ENCODE peak calls at places on chromosome 7, in nine cellular contexts. E is upper lobe of left lung, M is thyroid gland, N is body of pancreas, G is stomach, J is suprapubic skin, H is HCT116, Y is IMR-90, F is H1. W is an unnamed sample. For H3K36me3, the result is how much of the 10 kb centered on the place peaks cover.

GRCh38 chr7:45574521-45575500 is 643 bp downstream of the ADCY1 start:
- DNase-seq in J (peak), M (peak), G (peak), F (peak), N (peak), H (no peak), Y (peak), E (peak), W (no peak)

GRCh38 chr7:149147730-149148653 is 739 bp downstream of the ZNF398 start:
- DNase-seq in E (peak), J (peak), N (peak), Y (peak), G (peak), M (peak), F (peak), H (no peak), W (peak)

GRCh38 chr7:48298779-48299178 is 127.5 kb downstream of the ABCA13 start:
- DNase-seq in Y (peak), E (no peak), H (no peak), F (no peak), J (no peak), M (no peak), N (no peak), G (no peak), W (no peak)

GRCh38 chr7:33108931-33109757 is at the start of gene RP9:
- DNase-seq in N (peak), J (peak), F (peak), G (peak), M (peak), H (peak), Y (peak), E (peak), W (peak)

GRCh38 chr7:128874140-128875031 is 11.7 kb downstream of the ATP6V1F start:
- DNase-seq in E (peak), F (no peak), G (no peak), H (no peak), J (peak), N (no peak), M (no peak), Y (no peak), W (peak)

GRCh38 chr7:49660976-49661375 is 112.5 kb upstream of the VWC2 start:
- DNase-seq in N (no peak), M (no peak), F (no peak), E (peak), H (no peak), Y (no peak), J (no peak), G (no peak), W (no peak)

GRCh38 chr7:150425670-150426069 is 24.8 kb upstream of the GIMAP8 start:
- DNase-seq in G (no peak), M (no peak), J (no peak), N (no peak), Y (no peak), H (no peak), E (no peak), F (no peak), W (no peak)

GRCh38 chr7:41287559-41288335 is 415.1 kb downstream of the INHBA start:
- DNase-seq in E (no peak), Y (no peak), H (no peak), M (no peak), N (no peak), F (no peak), J (no peak), G (no peak), W (no peak)

GRCh38 chr7:151137841-151138540 is 29.5 kb downstream of the GBX1 start:
- DNase-seq in H (no peak), J (peak), F (no peak), G (no peak), M (peak), Y (no peak), N (no peak), E (no peak), W (no peak)

GRCh38 chr7:98867271-98867701 is 2.5 kb downstream of the TMEM130 start:
- DNase-seq in H (no peak), N (peak), E (peak), M (peak), G (no peak), J (no peak), F (no peak), Y (peak), W (no peak)

GRCh38 chr7:801940-802364 is 30.3 kb upstream of the SUN1 start:
- DNase-seq in Y (no peak), G (peak), F (no peak), E (peak), H (no peak), M (peak), N (peak), J (no peak), W (no peak)

GRCh38 chr7:7765422-7765821 is 47.0 kb upstream of the RPA3 start:
- DNase-seq in H (no peak), G (no peak), E (no peak), F (no peak), J (no peak), M (no peak), Y (no peak), N (no peak), W (no peak)

GRCh38 chr7:157694389-157694665 is 357.5 kb downstream of the DNAJB6 start:
- DNase-seq in M (no peak), N (no peak), G (no peak), Y (no peak), J (peak), H (no peak), E (no peak), F (no peak), W (no peak)

GRCh38 chr7:100957832-100958421 is 8.6 kb downstream of the MUC3A start:
- DNase-seq in G (no peak), H (no peak), E (no peak), F (no peak), N (no peak), Y (peak), J (no peak), M (no peak), W (no peak)

GRCh38 chr7:22885824-22886255 is 63.2 kb upstream of the TOMM7 start:
- DNase-seq in H (no peak), N (no peak), G (no peak), J (no peak), F (no peak), Y (peak), E (no peak), M (no peak), W (no peak)

GRCh38 chr7:159145544-159145891 is 851 bp upstream of the VIPR2 start:
- DNase-seq in J (no peak), Y (no peak), F (no peak), G (no peak), H (no peak), N (no peak), M (no peak), E (peak), W (no peak)

GRCh38 chr7:85201209-85201608 is 14.4 kb upstream of the SEMA3D start:
- DNase-seq in N (no peak), G (no peak), E (no peak), J (no peak), F (no peak), H (no peak), M (no peak), Y (no peak), W (no peak)

GRCh38 chr7:92813390-92814024 is 22.9 kb downstream of the CDK6 start:
- DNase-seq in H (no peak), F (no peak), M (no peak), G (no peak), Y (peak), N (no peak), J (no peak), E (no peak), W (no peak)

GRCh38 chr7:126213876-126214275 is 1038.9 kb downstream of the GRM8 start:
- DNase-seq in M (no peak), G (no peak), N (no peak), F (no peak), E (no peak), Y (no peak), J (no peak), H (no peak), W (no peak)

GRCh38 chr7:105298439-105298894 is 90.3 kb downstream of the SRPK2 start:
- DNase-seq in N (no peak), G (no peak), J (no peak), F (no peak), M (no peak), H (no peak), E (no peak), Y (no peak), W (no peak)

GRCh38 chr7:35185908-35186731 is 67.8 kb downstream of the TBX20 start:
- DNase-seq in H (no peak), J (no peak), G (no peak), E (peak), N (peak), F (peak), M (peak), Y (peak), W (peak)

GRCh38 chr7:69598487-69599148 is 343 bp downstream of the AUTS2 start:
- DNase-seq in N (no peak), F (no peak), E (no peak), J (no peak), M (no peak), H (no peak), Y (no peak), G (no peak), W (peak)

GRCh38 chr7:47518827-47519226 is 63.1 kb downstream of the TNS3 start:
- DNase-seq in F (no peak), H (no peak), E (no peak), M (no peak), N (no peak), G (no peak), Y (peak), J (no peak), W (peak)

GRCh38 chr7:143367972-143368371 is 5.5 kb upstream of the FAM131B start:
- DNase-seq in J (no peak), N (peak), F (no peak), G (peak), M (no peak), H (peak), Y (no peak), E (no peak), W (no peak)

GRCh38 chr7:148447221-148447845 is 143.2 kb upstream of the C7orf33 start:
- DNase-seq in H (no peak), M (no peak), F (no peak), Y (no peak), E (no peak), J (no peak), G (no peak), N (no peak), W (no peak)

GRCh38 chr7:30971440-30971839 is 7.7 kb downstream of the GHRHR start:
- DNase-seq in H (no peak), F (no peak), J (peak), M (no peak), G (no peak), E (no peak), Y (no peak), N (no peak), W (no peak)

GRCh38 chr7:155340071-155340531 is 42.4 kb downstream of the INSIG1 start:
- DNase-seq in F (peak), Y (no peak), M (no peak), N (no peak), H (no peak), E (no peak), G (no peak), J (no peak), W (no peak)

GRCh38 chr7:33773053-33773452 is 132.3 kb upstream of the BMPER start:
- DNase-seq in F (no peak), G (no peak), H (no peak), Y (peak), N (no peak), M (no peak), J (no peak), E (no peak), W (no peak)

GRCh38 chr7:17369686-17370426 is 71.4 kb downstream of the AHR start:
- DNase-seq in M (no peak), N (no peak), E (no peak), F (no peak), Y (peak), H (no peak), G (no peak), J (no peak), W (no peak)

GRCh38 chr7:73758581-73759138 is 11.4 kb downstream of the CLDN3 start:
- DNase-seq in J (no peak), G (no peak), M (peak), H (no peak), F (no peak), E (no peak), N (peak), Y (no peak), W (peak)

GRCh38 chr7:45923290-45923689 is 2.2 kb upstream of the IGFBP3 start:
- DNase-seq in M (peak), J (no peak), G (peak), E (peak), F (peak), H (no peak), Y (peak), N (peak), W (peak)

GRCh38 chr7:48708635-48709034 is 215.7 kb upstream of the CDC14C start:
- DNase-seq in E (no peak), F (peak), J (no peak), G (no peak), M (no peak), N (no peak), Y (no peak), H (no peak), W (no peak)

GRCh38 chr7:151735186-151735853 is 141.6 kb downstream of the PRKAG2 start:
- DNase-seq in N (no peak), Y (no peak), E (no peak), J (no peak), G (no peak), M (no peak), H (no peak), F (no peak), W (no peak)

GRCh38 chr7:65731562-65732035 is 141.3 kb upstream of the VKORC1L1 start:
- DNase-seq in M (peak), F (peak), J (no peak), E (peak), G (peak), Y (no peak), H (no peak), N (peak), W (no peak)

GRCh38 chr7:121831320-121831719 is 41.6 kb upstream of the PTPRZ1 start:
- DNase-seq in H (no peak), Y (no peak), M (no peak), E (no peak), F (no peak), N (no peak), G (no peak), J (no peak), W (no peak)

GRCh38 chr7:137944168-137944567 is 57.7 kb downstream of the CREB3L2 start:
- DNase-seq in M (no peak), Y (peak), H (no peak), N (no peak), J (no peak), E (no peak), F (no peak), G (no peak), W (no peak)

GRCh38 chr7:15068324-15068723 is 165.8 kb upstream of the DGKB start:
- DNase-seq in J (no peak), F (no peak), G (no peak), E (no peak), M (no peak), Y (no peak), N (no peak), H (no peak), W (no peak)

GRCh38 chr7:79268730-79269129 is 184.7 kb downstream of the MAGI2 start:
- DNase-seq in F (no peak), H (no peak), N (no peak), Y (no peak), J (no peak), E (no peak), G (no peak), M (no peak), W (no peak)

GRCh38 chr7:51265066-51265907 is 51.3 kb downstream of the COBL start:
- DNase-seq in E (peak), J (no peak), F (peak), H (no peak), Y (no peak), M (no peak), G (no peak), N (peak), W (no peak)

GRCh38 chr7:43650457-43651052 is 67.6 kb downstream of the STK17A start:
- DNase-seq in G (no peak), N (no peak), H (no peak), J (no peak), M (no peak), Y (peak), E (no peak), F (no peak), W (peak)

GRCh38 chr7:5678295-5679046 is 103.0 kb downstream of the RNF216 start:
- DNase-seq in M (no peak), H (no peak), N (no peak), E (no peak), F (no peak), J (no peak), Y (no peak), G (no peak), W (no peak)

GRCh38 chr7:5681423-5681822 is 100.0 kb downstream of the RNF216 start:
- DNase-seq in M (no peak), E (no peak), J (no peak), G (no peak), Y (no peak), H (no peak), N (no peak), F (no peak), W (no peak)

GRCh38 chr7:5679047-5679740 is 102.3 kb downstream of the RNF216 start:
- DNase-seq in J (no peak), N (no peak), H (no peak), G (no peak), Y (no peak), F (no peak), E (peak), M (no peak), W (no peak)

GRCh38 chr7:5681979-5682546 is 99.4 kb downstream of the RNF216 start:
- DNase-seq in N (no peak), M (no peak), F (no peak), J (no peak), Y (no peak), H (no peak), E (no peak), G (no peak), W (no peak)

DNA sequence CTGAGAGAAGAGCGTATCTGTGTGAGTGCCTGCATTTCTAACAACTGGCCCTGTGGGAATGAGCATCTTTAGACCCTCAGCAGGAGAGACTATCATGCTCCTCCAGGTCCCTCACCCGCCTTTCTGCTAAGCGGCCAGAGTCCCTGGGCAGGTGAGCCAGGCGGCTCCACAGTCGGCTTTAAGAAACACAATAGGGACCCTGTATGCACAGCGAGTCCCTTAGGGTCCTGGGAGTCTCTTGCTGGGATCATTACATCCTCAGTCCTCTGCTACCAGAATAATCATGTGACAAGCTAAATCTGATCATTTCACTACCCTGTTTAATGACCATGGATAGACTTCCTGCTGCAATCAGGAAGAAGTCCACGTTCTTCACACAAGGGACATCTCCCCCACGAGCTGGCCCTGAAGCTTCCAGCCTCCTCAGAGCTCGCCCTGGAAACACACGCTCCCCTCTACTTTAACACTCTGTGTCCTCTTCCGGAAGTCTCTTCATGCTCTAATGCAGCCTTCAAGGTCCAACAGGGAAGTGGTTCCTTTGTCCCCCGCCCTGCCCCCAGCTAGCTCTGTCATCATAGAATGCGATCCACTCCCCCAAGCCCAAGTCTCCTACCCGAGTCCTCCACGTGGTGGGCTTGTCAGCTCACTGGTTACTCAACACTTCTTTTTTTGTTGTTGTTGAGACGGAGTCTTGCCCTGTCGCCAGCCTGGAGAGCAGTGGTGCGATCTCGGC is 101.6 kb downstream of the RNF216 start:
- DNase-seq in H (no peak), M (no peak), F (no peak), N (peak), E (no peak), G (no peak), J (no peak), Y (no peak), W (peak)
- TF ChIP-seq POLR2A in H (no peak), M (no peak), F (no peak), N (no peak), E (no peak), G (no peak), J (no peak), Y (no peak), W (no peak)

DNA sequence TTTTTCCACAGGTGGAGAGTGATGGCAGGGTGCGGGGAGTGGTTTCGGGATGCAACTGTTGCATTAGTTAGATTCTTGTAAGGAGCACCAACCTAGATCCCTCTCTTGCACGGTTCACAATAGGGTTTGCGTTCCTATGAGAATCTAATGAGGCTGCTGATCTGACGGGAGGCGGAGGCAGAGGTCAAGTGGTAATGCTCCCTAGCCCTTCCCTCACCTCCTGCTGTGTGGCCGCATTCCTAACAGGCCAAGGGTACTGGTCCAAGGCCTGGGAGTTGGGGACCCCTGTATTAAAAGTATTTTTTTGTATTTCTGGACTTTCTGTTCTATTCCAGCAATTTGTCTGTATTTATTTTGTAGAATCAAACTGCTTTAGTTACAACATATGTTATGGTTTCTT is 7.2 kb downstream of the CBLL1 start:
- DNase-seq in G (no peak), J (no peak), Y (no peak), H (no peak), E (no peak), N (no peak), F (no peak), M (no peak), W (no peak)
- H3K36me3 ChIP-seq in G (under half), J (half or more), Y (under half), H (under half), E (under half), N (under half), F (under half), M (under half), W (half or more)

GRCh38 chr7:111853231-111853990 is 291.1 kb upstream of the IMMP2L start:
- DNase-seq in G (no peak), H (no peak), N (no peak), J (no peak), Y (no peak), M (no peak), E (no peak), F (no peak), W (no peak)
- TF ChIP-seq CTCF in G (no peak), H (no peak), N (no peak), J (no peak), Y (peak), M (no peak), E (no peak), F (peak), W (no peak)

DNA sequence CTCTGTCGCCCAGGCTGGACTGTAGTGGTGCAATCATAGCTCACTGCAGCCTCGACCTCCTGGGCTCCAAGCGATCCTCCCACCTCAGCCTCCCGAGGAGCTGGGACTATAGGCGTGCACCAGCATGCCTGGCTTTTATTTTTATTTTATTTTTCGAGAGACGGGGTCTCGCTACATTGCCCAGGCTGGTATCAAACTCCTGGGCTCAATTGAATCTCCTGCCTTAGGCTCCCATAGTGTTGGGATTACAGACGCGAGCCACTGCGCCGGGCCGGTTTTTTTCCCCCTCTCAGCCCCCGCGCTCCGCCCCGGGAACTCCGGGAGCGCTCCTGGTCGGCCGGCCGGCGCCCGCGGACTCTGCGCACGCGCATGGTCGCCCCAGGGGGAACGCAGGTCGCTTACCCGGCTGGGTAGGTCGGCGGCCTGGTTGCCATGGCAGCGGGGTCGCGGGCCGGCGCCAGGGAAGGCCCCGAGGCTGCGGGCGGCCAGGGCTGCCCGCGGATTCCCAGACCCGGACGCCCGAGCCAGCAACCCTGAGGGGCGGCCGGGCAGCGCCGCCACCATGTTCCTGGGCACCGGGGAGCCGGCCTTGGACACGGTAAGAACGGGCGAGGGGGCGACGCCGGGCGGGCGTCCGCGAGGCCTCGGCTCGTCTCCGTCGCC is at the start of gene IQCE:
- DNase-seq in H (peak), E (peak), F (peak), N (peak), Y (peak), M (peak), J (peak), G (peak), W (peak)
- TF ChIP-seq POLR2A in H (no peak), E (no peak), F (no peak), N (peak), Y (no peak), M (peak), J (no peak), G (no peak), W (no peak)

GRCh38 chr7:139051655-139052054 is 15.8 kb upstream of the ZC3HAV1L start:
- DNase-seq in M (no peak), N (no peak), Y (no peak), G (no peak), H (no peak), F (no peak), E (no peak), J (no peak), W (no peak)
- H3K36me3 ChIP-seq in M (half or more), N (under half), Y (under half), G (half or more), H (under half), F (under half), E (half or more), J (half or more), W (under half)

W was measured in heart left ventricle.